ENCODE peak calls at places on chromosomes 4 and X, in five cellular contexts. M is cardiac fibroblast, V is NB4, I is mesothelial cell of epicardium, D is psoas muscle. S is an unnamed sample.

GRCh38 chr4:136634121-136634520 is 898.2 kb downstream of the PCDH18 start:
- DNase-seq in D (no peak), V (no peak), M (no peak), I (no peak), S (no peak)

GRCh38 chr4:145766273-145766672 is 86.3 kb downstream of the C4orf51 start:
- DNase-seq in M (no peak), V (no peak), I (no peak), D (no peak), S (no peak)

GRCh38 chr4:87872043-87872442 is 39.3 kb downstream of the MEPE start:
- DNase-seq in I (no peak), M (no peak), D (no peak), V (no peak), S (no peak)

GRCh38 chrX:65635371-65635770 is 32.1 kb upstream of the MSN start:
- DNase-seq in D (no peak), I (no peak), V (no peak), M (peak; percentile 18), S (no peak)

GRCh38 chr4:169774466-169775445 is 17.0 kb upstream of the HPF1 start:
- DNase-seq in D (no peak), I (no peak), V (no peak), M (peak; percentile 3), S (no peak)

GRCh38 chrX:51163730-51164129 is 168.9 kb upstream of the NUDT10 start:
- DNase-seq in V (no peak), I (no peak), D (no peak), M (no peak), S (no peak)

GRCh38 chr4:181823183-181823582 is 420.0 kb upstream of the TENM3 start:
- DNase-seq in V (no peak), I (no peak), M (no peak), D (no peak), S (no peak)

GRCh38 chr4:83535520-83535944 is 376 bp upstream of the GPAT3 start:
- DNase-seq in M (peak; percentile 58), D (peak; percentile 59), I (peak; percentile 49), V (peak; percentile 56), S (no peak)

GRCh38 chr4:84498203-84499026 is 677 bp downstream of the NKX6-1 start:
- DNase-seq in M (peak; percentile 27), D (peak; percentile 34), I (no peak), V (peak; percentile 15), S (peak; percentile 71)

GRCh38 chr4:174394915-174395314 is 111.2 kb downstream of the CEP44 start:
- DNase-seq in M (peak; percentile 58), D (no peak), I (no peak), V (no peak), S (no peak)

GRCh38 chr4:83716874-83717273 is 181.0 kb downstream of the GPAT3 start:
- DNase-seq in D (no peak), V (peak; percentile 52), I (no peak), M (peak; percentile 15), S (no peak)

GRCh38 chr4:41146196-41146595 is 68.1 kb downstream of the APBB2 start:
- DNase-seq in I (no peak), M (no peak), D (no peak), V (no peak), S (no peak)

GRCh38 chr4:96347582-96347981 is 507.7 kb downstream of the PDHA2 start:
- DNase-seq in D (no peak), M (peak; percentile 35), V (no peak), I (no peak), S (no peak)

GRCh38 chr4:137961051-137961438 is 281.1 kb downstream of the SLC7A11 start:
- DNase-seq in M (peak; percentile 79), V (no peak), D (no peak), I (no peak), S (no peak)

GRCh38 chr4:79983431-79983830 is 89.6 kb downstream of the ANTXR2 start:
- DNase-seq in V (no peak), I (no peak), D (no peak), M (no peak), S (no peak)

GRCh38 chr4:11765849-11766453 is 337.3 kb upstream of the HS3ST1 start:
- DNase-seq in V (peak; percentile 58), I (no peak), M (peak; percentile 58), D (no peak), S (no peak)

GRCh38 chrX:21376636-21377035 is 2.4 kb downstream of the CNKSR2 start:
- DNase-seq in V (no peak), D (no peak), I (no peak), M (no peak), S (no peak)

GRCh38 chr4:143668930-143669553 is 31.4 kb downstream of the FREM3 start:
- DNase-seq in I (no peak), V (no peak), D (no peak), M (no peak), S (no peak)

DNA sequence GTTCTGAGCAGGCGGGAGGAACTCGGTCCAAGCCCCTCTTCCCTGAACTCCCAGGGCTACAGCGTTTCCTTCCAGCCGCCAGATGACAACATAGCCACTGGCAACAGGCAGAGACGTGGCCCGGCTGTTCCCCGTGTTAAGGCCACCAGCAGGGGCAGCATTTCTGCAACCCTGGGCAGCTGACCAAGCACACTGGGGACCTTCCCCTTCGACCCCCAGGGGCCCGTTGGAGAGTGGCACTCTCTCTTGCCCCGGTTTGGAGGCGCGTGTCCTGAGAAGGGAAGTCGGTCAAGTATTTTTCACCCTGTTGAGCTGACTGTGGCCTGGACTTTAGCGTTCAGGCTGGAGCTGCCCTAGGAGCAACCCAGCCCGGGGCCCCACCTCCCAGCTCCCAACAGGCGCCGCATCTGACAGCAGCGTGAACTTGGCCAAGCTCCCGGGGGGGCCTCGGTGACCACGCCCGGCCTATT is 37.6 kb downstream of the ZBTB49 start:
- DNase-seq in M (peak; percentile 54), D (no peak), I (no peak), V (peak; percentile 33), S (no peak)
- TF ChIP-seq CTCF in M (peak; percentile 57), D (no peak), I (no peak), V (peak; percentile 47), S (peak; percentile 70)

GRCh38 chrX:1358793-1359476 is 22.4 kb downstream of the IL3RA start:
- DNase-seq in V (no peak), I (no peak), D (no peak), M (no peak), S (no peak)

GRCh38 chrX:1359477-1359873 is 22.9 kb downstream of the IL3RA start:
- DNase-seq in M (no peak), V (no peak), I (no peak), D (no peak), S (no peak)

GRCh38 chrX:1360171-1360570 is 23.6 kb downstream of the IL3RA start:
- DNase-seq in V (no peak), M (no peak), D (no peak), I (no peak), S (no peak)

GRCh38 chrX:1361275-1361674 is 24.7 kb downstream of the IL3RA start:
- DNase-seq in D (no peak), M (no peak), I (no peak), V (no peak), S (no peak)

GRCh38 chrX:1361910-1362309 is 25.3 kb downstream of the IL3RA start:
- DNase-seq in M (no peak), I (no peak), V (no peak), D (no peak), S (no peak)
- TF ChIP-seq CTCF in M (no peak), I (no peak), V (no peak), D (no peak), S (no peak)

GRCh38 chr4:189845145-189845846 is 95.4 kb upstream of the FRG1 start:
- DNase-seq in V (no peak), I (no peak), D (no peak), M (peak; percentile 2), S (no peak)

GRCh38 chr4:189838821-189839497 is 101.7 kb upstream of the FRG1 start:
- DNase-seq in D (no peak), I (no peak), V (no peak), M (no peak), S (no peak)

GRCh38 chr4:189840356-189840755 is 100.3 kb upstream of the FRG1 start:
- DNase-seq in D (no peak), M (no peak), I (no peak), V (no peak), S (no peak)

GRCh38 chr4:189843392-189844009 is 97.2 kb upstream of the FRG1 start:
- DNase-seq in V (no peak), M (no peak), D (no peak), I (no peak), S (no peak)
- TF ChIP-seq CTCF in V (no peak), M (no peak), D (no peak), I (peak; percentile 16), S (no peak)

GRCh38 chr4:176849076-176849475 is 56.4 kb upstream of the VEGFC start:
- DNase-seq in M (no peak), V (no peak), I (no peak), D (no peak), S (no peak)
- TF ChIP-seq CTCF in M (no peak), V (no peak), I (no peak), D (no peak), S (no peak)

GRCh38 chrX:28701222-28701621 is 114.0 kb downstream of the IL1RAPL1 start:
- DNase-seq in D (no peak), V (no peak), M (peak; percentile 1), I (no peak), S (no peak)
- TF ChIP-seq CTCF in D (no peak), V (no peak), M (peak; percentile 25), I (peak; percentile 29), S (peak; percentile 63)

GRCh38 chr4:159443975-159444374 is 341.1 kb downstream of the RAPGEF2 start:
- DNase-seq in D (no peak), I (no peak), M (no peak), V (no peak), S (no peak)

GRCh38 chr4:159444668-159445067 is 341.8 kb downstream of the RAPGEF2 start:
- DNase-seq in M (peak; percentile 38), V (peak; percentile 4), D (no peak), I (no peak), S (no peak)

GRCh38 chr4:159445671-159446070 is 342.8 kb downstream of the RAPGEF2 start:
- DNase-seq in D (no peak), M (no peak), I (no peak), V (no peak), S (no peak)

GRCh38 chr4:159447296-159447695 is 344.4 kb downstream of the RAPGEF2 start:
- DNase-seq in V (no peak), M (peak; percentile 20), I (no peak), D (no peak), S (no peak)

GRCh38 chr4:159446266-159446976 is 343.5 kb downstream of the RAPGEF2 start:
- DNase-seq in M (peak; percentile 85), V (peak; percentile 64), I (peak; percentile 38), D (no peak), S (no peak)
- TF ChIP-seq CTCF in M (peak; percentile 94), V (peak; percentile 89), I (peak; percentile 67), D (peak; percentile 89), S (peak; percentile 94)

DNA sequence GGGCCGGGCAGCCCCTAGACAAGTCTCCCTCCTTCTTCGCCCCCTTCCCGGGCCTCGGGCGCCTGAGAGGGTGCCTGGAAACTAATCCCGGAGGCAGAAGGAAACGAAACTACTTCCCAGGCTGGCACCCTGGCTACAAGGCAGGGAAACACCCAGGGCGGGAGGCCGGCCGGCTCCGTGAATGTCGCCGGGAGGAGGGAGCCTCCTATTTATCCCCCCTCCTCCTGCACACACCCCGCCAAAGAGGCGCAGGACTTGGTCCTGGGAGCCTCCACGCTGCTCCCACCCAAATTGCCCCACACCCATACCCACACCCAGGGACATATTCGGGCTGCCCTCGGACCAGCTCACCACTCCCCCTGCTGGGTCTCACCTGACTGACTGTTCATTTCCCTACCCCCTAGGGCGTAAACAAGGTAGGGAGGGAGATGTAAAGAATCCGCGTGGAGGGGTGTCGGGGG is at the start of gene BTC:
- DNase-seq in M (peak; percentile 7), D (peak; percentile 15), V (no peak), I (peak; percentile 45), S (peak; percentile 65)
- TF ChIP-seq CTCF in M (peak; percentile 24), D (no peak), V (no peak), I (no peak), S (peak; percentile 51)

S was measured in type B pancreatic cell.